ENCODE peak calls at places on chromosome 6, in nine cellular contexts. O is HCEC 1CT, T is epithelial cell of prostate, C is GDM1, M is mucosa of gallbladder, F is SK-N-DZ, G is NCI-H1048, Z is brain pericyte, H is AG20443. N is an unnamed sample.

GRCh38 chr6:88561034-88561973 is 395.2 kb upstream of the CNR1 start:
- DNase-seq in Z (no peak), O (no peak), M (no peak), H (no peak), C (no peak), G (no peak), F (no peak), T (no peak), N (no peak)

GRCh38 chr6:136772685-136773472 is 19.4 kb downstream of the MAP3K5 start:
- DNase-seq in G (no peak), M (no peak), F (no peak), O (no peak), H (no peak), C (no peak), T (no peak), Z (no peak), N (no peak)

GRCh38 chr6:160374836-160375560 is 26.8 kb downstream of the SLC22A3 start:
- DNase-seq in M (no peak), Z (no peak), F (no peak), T (no peak), G (no peak), O (no peak), C (no peak), H (no peak), N (no peak)

GRCh38 chr6:16623029-16623653 is 138.1 kb downstream of the ATXN1 start:
- DNase-seq in C (no peak), F (no peak), G (no peak), H (no peak), Z (no peak), M (no peak), O (peak), T (no peak), N (no peak)

GRCh38 chr6:96837138-96837971 is at the start of gene GPR63:
- DNase-seq in H (peak), F (peak), Z (peak), O (peak), G (peak), T (no peak), M (peak), C (peak), N (peak)

GRCh38 chr6:142500265-142500786 is 198.5 kb downstream of the ADGRG6 start:
- DNase-seq in T (no peak), H (peak), G (no peak), M (no peak), O (no peak), F (no peak), C (no peak), Z (no peak), N (no peak)

GRCh38 chr6:119076173-119076965 is 2.1 kb downstream of the FAM184A start:
- DNase-seq in C (no peak), H (no peak), M (no peak), F (no peak), O (no peak), G (no peak), T (no peak), Z (no peak), N (peak)

GRCh38 chr6:79180082-79180481 is 54.4 kb downstream of the HMGN3 start:
- DNase-seq in C (no peak), T (no peak), H (no peak), M (no peak), G (no peak), O (no peak), Z (no peak), F (no peak), N (no peak)

GRCh38 chr6:153931431-153931830 is 107.6 kb upstream of the OPRM1 start:
- DNase-seq in H (no peak), Z (no peak), G (no peak), C (no peak), T (no peak), O (no peak), F (no peak), M (no peak), N (no peak)

GRCh38 chr6:31580807-31581437 is 1.3 kb downstream of the LTB start:
- DNase-seq in O (peak), M (peak), G (peak), Z (peak), T (no peak), F (peak), C (peak), H (peak), N (peak)

GRCh38 chr6:7542878-7543394 is 1.5 kb downstream of the DSP start:
- DNase-seq in O (no peak), H (peak), Z (no peak), T (no peak), G (peak), M (peak), C (no peak), F (no peak), N (no peak)

GRCh38 chr6:31541059-31541657 is 645 bp downstream of the DDX39B start:
- DNase-seq in O (peak), Z (no peak), M (no peak), T (no peak), C (no peak), G (no peak), F (no peak), H (peak), N (peak)

GRCh38 chr6:33761581-33761921 is 14.8 kb upstream of the IP6K3 start:
- DNase-seq in M (no peak), C (no peak), Z (no peak), O (no peak), G (no peak), H (no peak), T (no peak), F (no peak), N (no peak)

GRCh38 chr6:99348823-99349619 is 453 bp downstream of the FAXC start:
- DNase-seq in G (no peak), O (no peak), F (peak), M (no peak), C (no peak), T (no peak), H (no peak), Z (no peak), N (no peak)

GRCh38 chr6:5644523-5645183 is 362.1 kb downstream of the NRN1 start:
- DNase-seq in O (no peak), T (no peak), M (no peak), C (no peak), H (no peak), Z (no peak), F (no peak), G (no peak), N (no peak)

GRCh38 chr6:4727671-4728435 is 48.4 kb upstream of the CDYL start:
- DNase-seq in O (no peak), C (no peak), G (no peak), Z (no peak), F (no peak), H (peak), T (no peak), M (peak), N (no peak)

N was measured in central memory CD4-positive, alpha-beta T cell.